ENCODE peak calls at places on chromosome 19, in nine cellular contexts. One of them, this sample, is unnamed.

GRCh38 chr19:20999731-21000352 is 20.6 kb upstream of the ZNF430 start:
- DNase-seq in AG09309: peak; percentile 55
- DNase-seq in progenitor cell of endocrine pancreas: peak; percentile 78
- DNase-seq in tibial artery: peak; percentile 84
- DNase-seq in neural progenitor cell: peak; percentile 92
- DNase-seq in thyroid gland: peak; percentile 92
- DNase-seq in CD4-positive, alpha-beta T cell: peak; percentile 79
- DNase-seq in lower leg skin: peak; percentile 93
- DNase-seq in WTC11: peak; percentile 93
- DNase-seq in this sample: peak; percentile 86

GRCh38 chr19:11737964-11738745 is 591 bp downstream of the ZNF823 start:
- DNase-seq in lower leg skin: peak; percentile 91
- DNase-seq in AG09309: no peak
- DNase-seq in neural progenitor cell: peak; percentile 71
- DNase-seq in progenitor cell of endocrine pancreas: peak; percentile 56
- DNase-seq in thyroid gland: peak; percentile 55
- DNase-seq in CD4-positive, alpha-beta T cell: peak; percentile 6
- DNase-seq in WTC11: peak; percentile 50
- DNase-seq in tibial artery: peak; percentile 70
- DNase-seq in this sample: peak; percentile 50

GRCh38 chr19:49556412-49557398 is 23.7 kb downstream of the NOSIP start:
- DNase-seq in neural progenitor cell: peak; percentile 18
- DNase-seq in progenitor cell of endocrine pancreas: no peak
- DNase-seq in thyroid gland: no peak
- DNase-seq in tibial artery: no peak
- DNase-seq in lower leg skin: no peak
- DNase-seq in AG09309: no peak
- DNase-seq in WTC11: peak; percentile 82
- DNase-seq in CD4-positive, alpha-beta T cell: no peak
- DNase-seq in this sample: no peak

GRCh38 chr19:29260477-29261317 is 47.7 kb upstream of the UQCRFS1 start:
- DNase-seq in lower leg skin: peak; percentile 46
- DNase-seq in tibial artery: no peak
- DNase-seq in WTC11: peak; percentile 74
- DNase-seq in AG09309: no peak
- DNase-seq in progenitor cell of endocrine pancreas: peak; percentile 23
- DNase-seq in CD4-positive, alpha-beta T cell: no peak
- DNase-seq in neural progenitor cell: peak; percentile 74
- DNase-seq in thyroid gland: no peak
- DNase-seq in this sample: peak; percentile 28

GRCh38 chr19:30318261-30318660 is 53.9 kb upstream of the ZNF536 start:
- DNase-seq in lower leg skin: peak; percentile 25
- DNase-seq in thyroid gland: no peak
- DNase-seq in CD4-positive, alpha-beta T cell: no peak
- DNase-seq in tibial artery: no peak
- DNase-seq in progenitor cell of endocrine pancreas: no peak
- DNase-seq in WTC11: no peak
- DNase-seq in neural progenitor cell: no peak
- DNase-seq in AG09309: no peak
- DNase-seq in this sample: no peak

GRCh38 chr19:858868-859843 is at the start of gene CFD:
- DNase-seq in thyroid gland: no peak
- DNase-seq in lower leg skin: peak; percentile 96
- DNase-seq in WTC11: peak; percentile 22
- DNase-seq in AG09309: no peak
- DNase-seq in progenitor cell of endocrine pancreas: no peak
- DNase-seq in tibial artery: peak; percentile 82
- DNase-seq in neural progenitor cell: no peak
- DNase-seq in CD4-positive, alpha-beta T cell: no peak
- DNase-seq in this sample: no peak

GRCh38 chr19:3982701-3983541 is 2.3 kb downstream of the EEF2 start:
- DNase-seq in AG09309: no peak
- DNase-seq in thyroid gland: no peak
- DNase-seq in WTC11: no peak
- DNase-seq in CD4-positive, alpha-beta T cell: no peak
- DNase-seq in tibial artery: peak; percentile 67
- DNase-seq in lower leg skin: no peak
- DNase-seq in neural progenitor cell: no peak
- DNase-seq in progenitor cell of endocrine pancreas: no peak
- DNase-seq in this sample: no peak

GRCh38 chr19:33124207-33125098 is 7.5 kb upstream of the WDR88 start:
- DNase-seq in neural progenitor cell: peak; percentile 68
- DNase-seq in thyroid gland: no peak
- DNase-seq in AG09309: no peak
- DNase-seq in progenitor cell of endocrine pancreas: no peak
- DNase-seq in CD4-positive, alpha-beta T cell: no peak
- DNase-seq in WTC11: no peak
- DNase-seq in lower leg skin: no peak
- DNase-seq in tibial artery: no peak
- DNase-seq in this sample: no peak

GRCh38 chr19:18481505-18482222 is 40.2 kb downstream of the ELL start:
- DNase-seq in AG09309: no peak
- DNase-seq in WTC11: no peak
- DNase-seq in progenitor cell of endocrine pancreas: no peak
- DNase-seq in neural progenitor cell: no peak
- DNase-seq in tibial artery: no peak
- DNase-seq in lower leg skin: no peak
- DNase-seq in CD4-positive, alpha-beta T cell: no peak
- DNase-seq in thyroid gland: no peak
- DNase-seq in this sample: no peak

GRCh38 chr19:19105365-19106060 is 32.8 kb downstream of the TMEM161A start:
- DNase-seq in WTC11: peak; percentile 89
- DNase-seq in CD4-positive, alpha-beta T cell: no peak
- DNase-seq in tibial artery: no peak
- DNase-seq in neural progenitor cell: peak; percentile 94
- DNase-seq in progenitor cell of endocrine pancreas: peak; percentile 42
- DNase-seq in lower leg skin: no peak
- DNase-seq in AG09309: no peak
- DNase-seq in thyroid gland: peak; percentile 89
- DNase-seq in this sample: peak; percentile 78

GRCh38 chr19:34393031-34393430 is 11.2 kb upstream of the PDCD2L start:
- DNase-seq in WTC11: no peak
- DNase-seq in neural progenitor cell: no peak
- DNase-seq in tibial artery: no peak
- DNase-seq in AG09309: no peak
- DNase-seq in progenitor cell of endocrine pancreas: no peak
- DNase-seq in lower leg skin: no peak
- DNase-seq in thyroid gland: no peak
- DNase-seq in CD4-positive, alpha-beta T cell: no peak
- DNase-seq in this sample: no peak

GRCh38 chr19:15169541-15170285 is 31.1 kb downstream of the NOTCH3 start:
- DNase-seq in lower leg skin: no peak
- DNase-seq in neural progenitor cell: no peak
- DNase-seq in progenitor cell of endocrine pancreas: no peak
- DNase-seq in tibial artery: no peak
- DNase-seq in CD4-positive, alpha-beta T cell: no peak
- DNase-seq in AG09309: no peak
- DNase-seq in WTC11: no peak
- DNase-seq in thyroid gland: no peak
- DNase-seq in this sample: no peak

GRCh38 chr19:15175609-15176008 is 25.2 kb downstream of the NOTCH3 start:
- DNase-seq in thyroid gland: no peak
- DNase-seq in progenitor cell of endocrine pancreas: no peak
- DNase-seq in AG09309: no peak
- DNase-seq in CD4-positive, alpha-beta T cell: no peak
- DNase-seq in tibial artery: no peak
- DNase-seq in neural progenitor cell: no peak
- DNase-seq in WTC11: no peak
- DNase-seq in lower leg skin: no peak
- DNase-seq in this sample: no peak

GRCh38 chr19:15170345-15170744 is 30.4 kb downstream of the NOTCH3 start:
- DNase-seq in progenitor cell of endocrine pancreas: no peak
- DNase-seq in lower leg skin: no peak
- DNase-seq in tibial artery: no peak
- DNase-seq in neural progenitor cell: no peak
- DNase-seq in thyroid gland: no peak
- DNase-seq in CD4-positive, alpha-beta T cell: no peak
- DNase-seq in AG09309: no peak
- DNase-seq in WTC11: peak; percentile 82
- DNase-seq in this sample: no peak

GRCh38 chr19:15177269-15178116 is 23.3 kb downstream of the NOTCH3 start:
- DNase-seq in neural progenitor cell: peak; percentile 95
- DNase-seq in WTC11: peak; percentile 92
- DNase-seq in lower leg skin: peak; percentile 95
- DNase-seq in tibial artery: peak; percentile 89
- DNase-seq in CD4-positive, alpha-beta T cell: peak; percentile 81
- DNase-seq in thyroid gland: peak; percentile 81
- DNase-seq in AG09309: no peak
- DNase-seq in progenitor cell of endocrine pancreas: peak; percentile 86
- DNase-seq in this sample: peak; percentile 90

DNA sequence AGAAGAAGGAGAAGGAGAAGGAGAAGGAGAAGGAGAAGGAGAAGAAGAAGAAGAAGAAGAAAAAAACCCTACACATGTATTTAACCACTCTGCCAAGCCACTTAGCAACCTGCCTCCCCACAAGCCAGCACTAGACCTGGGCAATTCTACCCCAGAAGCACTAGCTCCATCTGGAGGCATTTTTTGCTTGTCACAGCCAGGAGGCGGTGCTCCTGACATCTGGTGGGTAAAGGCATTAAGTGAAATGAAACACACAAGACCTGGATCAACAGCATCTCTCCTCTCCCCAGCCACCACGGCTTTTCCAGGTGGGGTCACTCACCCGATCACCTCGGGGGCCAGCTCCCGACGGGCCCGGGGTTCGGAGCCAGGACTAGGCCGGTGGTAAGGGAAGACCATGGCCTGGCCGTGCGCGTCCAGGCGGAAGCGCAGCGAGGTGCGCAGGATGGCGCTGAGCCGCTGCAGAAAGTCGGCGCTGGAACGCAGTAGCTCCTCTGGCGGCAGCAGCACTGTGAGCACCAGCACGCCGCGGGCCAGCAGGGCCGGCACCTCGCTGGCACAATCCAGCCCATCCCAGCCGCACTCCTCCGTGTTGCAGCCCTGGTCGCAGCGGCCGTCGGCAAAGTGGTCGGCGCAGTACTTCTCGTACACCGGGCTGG is 26.9 kb downstream of the NOTCH3 start:
- DNase-seq in lower leg skin: no peak
- DNase-seq in CD4-positive, alpha-beta T cell: no peak
- DNase-seq in AG09309: no peak
- DNase-seq in tibial artery: no peak
- DNase-seq in neural progenitor cell: no peak
- DNase-seq in thyroid gland: no peak
- DNase-seq in WTC11: no peak
- DNase-seq in progenitor cell of endocrine pancreas: no peak
- DNase-seq in this sample: no peak
- TF ChIP-seq CTCF in lower leg skin: no peak
- TF ChIP-seq CTCF in CD4-positive, alpha-beta T cell: no peak
- TF ChIP-seq CTCF in AG09309: no peak
- TF ChIP-seq CTCF in tibial artery: no peak
- TF ChIP-seq CTCF in neural progenitor cell: no peak
- TF ChIP-seq CTCF in thyroid gland: no peak
- TF ChIP-seq CTCF in WTC11: no peak
- TF ChIP-seq CTCF in progenitor cell of endocrine pancreas: no peak
- TF ChIP-seq CTCF in this sample: peak; percentile 19

DNA sequence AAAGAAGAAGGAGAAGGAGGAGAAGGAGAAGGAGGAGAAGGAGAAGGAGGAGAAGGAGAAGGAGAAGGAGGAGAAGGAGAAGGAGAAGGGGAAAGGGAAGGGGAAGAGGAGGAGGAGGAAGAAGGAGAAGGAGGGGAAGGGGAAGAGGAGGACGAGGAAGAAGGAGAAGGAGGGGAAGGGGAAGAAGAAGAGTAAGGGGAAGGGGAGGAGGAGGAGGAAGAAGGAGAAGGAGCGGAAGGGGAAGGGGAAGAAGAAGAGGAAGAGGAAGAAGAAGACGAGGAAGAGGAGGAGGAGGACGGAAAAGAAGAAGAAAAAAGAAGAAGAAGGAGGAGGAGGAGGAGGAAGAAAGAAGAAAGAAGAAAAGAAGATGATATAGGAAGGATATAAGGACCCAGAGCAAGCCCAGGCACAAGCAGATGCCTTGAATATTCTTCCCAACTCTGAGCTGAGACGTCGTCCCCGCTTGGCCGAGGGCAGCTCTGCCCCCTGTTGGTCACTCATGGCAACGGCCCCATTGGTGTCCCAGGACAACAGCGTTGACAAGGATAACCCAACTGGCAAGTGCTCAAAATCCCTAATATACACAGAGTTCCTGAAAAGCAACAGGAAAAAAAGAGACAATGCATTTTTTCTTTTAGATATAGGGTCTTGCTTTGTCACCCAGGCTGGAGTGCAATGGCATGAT is 30.6 kb upstream of the IGSF23 start:
- DNase-seq in CD4-positive, alpha-beta T cell: no peak
- DNase-seq in lower leg skin: peak; percentile 69
- DNase-seq in thyroid gland: no peak
- DNase-seq in neural progenitor cell: peak; percentile 53
- DNase-seq in tibial artery: no peak
- DNase-seq in progenitor cell of endocrine pancreas: no peak
- DNase-seq in AG09309: no peak
- DNase-seq in WTC11: peak; percentile 86
- DNase-seq in this sample: no peak
- TF ChIP-seq CTCF in CD4-positive, alpha-beta T cell: no peak
- TF ChIP-seq CTCF in lower leg skin: no peak
- TF ChIP-seq CTCF in thyroid gland: no peak
- TF ChIP-seq CTCF in neural progenitor cell: peak; percentile 78
- TF ChIP-seq CTCF in tibial artery: no peak
- TF ChIP-seq CTCF in progenitor cell of endocrine pancreas: peak; percentile 62
- TF ChIP-seq CTCF in AG09309: peak; percentile 80
- TF ChIP-seq CTCF in WTC11: peak; percentile 85
- TF ChIP-seq CTCF in this sample: no peak

DNA sequence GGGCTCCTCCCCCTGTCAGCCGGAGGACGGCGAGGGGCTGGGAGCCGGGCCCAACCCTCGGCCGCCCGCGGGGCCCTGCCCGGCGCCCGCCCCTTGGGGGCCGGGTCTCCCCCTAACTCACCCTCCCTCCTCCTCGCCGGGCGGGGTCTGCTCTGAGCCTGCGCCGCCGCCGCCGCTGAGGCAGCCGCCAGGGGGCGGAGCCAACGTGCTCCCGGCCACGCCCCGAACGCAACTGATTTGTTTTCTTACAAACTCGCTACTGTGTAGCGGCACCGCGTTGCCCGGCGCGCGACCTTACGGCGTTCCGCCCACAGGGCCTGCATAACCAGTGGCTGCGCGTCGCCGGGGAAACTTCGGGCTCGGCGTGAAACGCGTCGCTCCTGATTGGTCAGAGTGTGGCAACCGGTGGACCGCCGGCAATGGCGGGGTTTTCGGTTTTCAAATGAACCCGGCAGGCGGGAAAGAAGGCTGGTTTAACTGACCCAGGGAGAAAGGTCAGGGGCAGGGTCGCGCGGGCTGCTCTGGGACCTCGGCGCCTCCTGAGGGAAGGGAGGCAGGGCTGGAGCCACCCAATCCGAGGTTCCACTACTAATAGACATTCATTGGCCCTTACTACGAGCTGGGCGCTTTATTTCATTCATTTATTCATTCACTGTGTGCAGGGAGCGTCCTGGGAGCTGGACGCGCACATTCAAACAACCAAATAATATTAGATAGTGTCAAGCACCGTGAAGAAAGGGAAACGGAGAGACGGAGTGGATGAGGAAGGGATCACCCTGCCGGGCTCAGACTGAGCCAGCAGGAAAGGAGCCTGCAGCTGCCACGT is at the start of gene CDKN2D:
- DNase-seq in lower leg skin: peak; percentile 100
- DNase-seq in thyroid gland: peak; percentile 100
- DNase-seq in tibial artery: peak; percentile 100
- DNase-seq in AG09309: peak; percentile 96
- DNase-seq in progenitor cell of endocrine pancreas: peak; percentile 99
- DNase-seq in WTC11: peak; percentile 100
- DNase-seq in neural progenitor cell: peak; percentile 100
- DNase-seq in CD4-positive, alpha-beta T cell: peak; percentile 100
- DNase-seq in this sample: peak; percentile 94
- TF ChIP-seq CTCF in lower leg skin: no peak
- TF ChIP-seq CTCF in thyroid gland: peak; percentile 20
- TF ChIP-seq CTCF in tibial artery: peak; percentile 31
- TF ChIP-seq CTCF in AG09309: peak; percentile 3
- TF ChIP-seq CTCF in progenitor cell of endocrine pancreas: peak; percentile 4
- TF ChIP-seq CTCF in WTC11: no peak
- TF ChIP-seq CTCF in neural progenitor cell: peak; percentile 22
- TF ChIP-seq CTCF in CD4-positive, alpha-beta T cell: no peak
- TF ChIP-seq CTCF in this sample: no peak

GRCh38 chr19:43503501-43504425 is 783 bp downstream of the PHLDB3 start:
- DNase-seq in tibial artery: peak; percentile 98
- DNase-seq in lower leg skin: peak; percentile 99
- DNase-seq in CD4-positive, alpha-beta T cell: peak; percentile 99
- DNase-seq in AG09309: peak; percentile 39
- DNase-seq in thyroid gland: peak; percentile 98
- DNase-seq in WTC11: peak; percentile 97
- DNase-seq in neural progenitor cell: peak; percentile 99
- DNase-seq in progenitor cell of endocrine pancreas: peak; percentile 95
- DNase-seq in this sample: peak; percentile 99
- TF ChIP-seq CTCF in tibial artery: no peak
- TF ChIP-seq CTCF in lower leg skin: no peak
- TF ChIP-seq CTCF in CD4-positive, alpha-beta T cell: no peak
- TF ChIP-seq CTCF in AG09309: no peak
- TF ChIP-seq CTCF in thyroid gland: no peak
- TF ChIP-seq CTCF in WTC11: peak; percentile 25
- TF ChIP-seq CTCF in neural progenitor cell: peak; percentile 60
- TF ChIP-seq CTCF in progenitor cell of endocrine pancreas: peak; percentile 42
- TF ChIP-seq CTCF in this sample: peak; percentile 46